ENCODE peak calls at places on chromosomes 13 and 19, in six cellular contexts. N, Q, M, U, Z and C are unnamed samples.

GRCh38 chr13:113820813-113821651 is 42.8 kb downstream of the GAS6 start:
- DNase-seq in N (peak; percentile 91), Q (peak; percentile 73), M (peak; percentile 90), U (no peak), Z (peak; percentile 82), C (peak; percentile 80)

GRCh38 chr19:47210180-47210490 is 20.9 kb downstream of the BBC3 start:
- DNase-seq in N (no peak), Q (no peak), M (no peak), U (no peak), Z (no peak), C (no peak)

GRCh38 chr13:46202188-46202795 is 9.4 kb upstream of the LRRC63 start:
- DNase-seq in N (no peak), Q (no peak), M (no peak), U (no peak), Z (no peak), C (no peak)

GRCh38 chr13:91185294-91185863 is 162.1 kb upstream of the MIR17HG start:
- DNase-seq in N (peak; percentile 12), Q (no peak), M (no peak), U (no peak), Z (peak; percentile 39), C (no peak)

GRCh38 chr19:15256708-15257331 is 24.6 kb upstream of the EPHX3 start:
- DNase-seq in N (no peak), Q (no peak), M (no peak), U (no peak), Z (no peak), C (no peak)

GRCh38 chr19:15283141-15283885 is 49.0 kb downstream of the BRD4 start:
- DNase-seq in N (peak; percentile 75), Q (no peak), M (peak; percentile 59), U (no peak), Z (peak; percentile 61), C (no peak)

GRCh38 chr19:49950590-49950948 is 10.4 kb downstream of the SIGLEC11 start:
- DNase-seq in N (no peak), Q (no peak), M (no peak), U (no peak), Z (no peak), C (no peak)

GRCh38 chr19:16076154-16076957 is at the start of gene TPM4:
- DNase-seq in N (peak; percentile 94), Q (peak; percentile 68), M (peak; percentile 95), U (peak; percentile 70), Z (peak; percentile 82), C (no peak)

GRCh38 chr19:22144394-22144793 is 52.4 kb downstream of the ZNF676 start:
- DNase-seq in N (no peak), Q (no peak), M (no peak), U (no peak), Z (no peak), C (no peak)

GRCh38 chr13:79480954-79481684 is at the start of gene NDFIP2:
- DNase-seq in N (peak; percentile 88), Q (peak; percentile 88), M (no peak), U (peak; percentile 78), Z (peak; percentile 84), C (peak; percentile 81)

GRCh38 chr13:81295177-81295576 is 954.3 kb upstream of the SPRY2 start:
- DNase-seq in N (no peak), Q (no peak), M (no peak), U (no peak), Z (no peak), C (no peak)

GRCh38 chr19:44401108-44401786 is at the start of gene ZNF285:
- DNase-seq in N (peak; percentile 99), Q (no peak), M (peak; percentile 94), U (peak; percentile 42), Z (peak; percentile 89), C (no peak)

GRCh38 chr19:38745316-38745715 is 1.0 kb upstream of the CAPN12 start:
- DNase-seq in N (peak; percentile 6), Q (no peak), M (no peak), U (no peak), Z (no peak), C (no peak)

GRCh38 chr19:54609356-54609791 is 15.9 kb downstream of the LILRA1 start:
- DNase-seq in N (no peak), Q (no peak), M (no peak), U (no peak), Z (no peak), C (no peak)

GRCh38 chr13:28626266-28626665 is 32.7 kb upstream of the POMP start:
- DNase-seq in N (no peak), Q (no peak), M (no peak), U (no peak), Z (no peak), C (no peak)

GRCh38 chr19:23403581-23404324 is 8.5 kb upstream of the ZNF91 start:
- DNase-seq in N (no peak), Q (no peak), M (no peak), U (no peak), Z (no peak), C (no peak)

GRCh38 chr19:47378246-47378645 is 29.1 kb downstream of the DHX34 start:
- DNase-seq in N (no peak), Q (no peak), M (no peak), U (no peak), Z (no peak), C (no peak)

GRCh38 chr19:1445185-1445931 is 4.6 kb upstream of the APC2 start:
- DNase-seq in N (peak; percentile 96), Q (peak; percentile 66), M (no peak), U (peak; percentile 54), Z (peak; percentile 37), C (peak; percentile 36)

GRCh38 chr13:42001580-42001979 is 40.7 kb upstream of the VWA8 start:
- DNase-seq in N (peak; percentile 78), Q (no peak), M (peak; percentile 37), U (no peak), Z (peak; percentile 89), C (no peak)